ENCODE peak calls at places on chromosomes 3 and 15, in four cellular contexts. N is K562, R is HepG2, X is GM12878. I is an unnamed sample.

GRCh38 chr15:77869021-77869895 is 208.3 kb downstream of the TBC1D2B start:
- DNase-seq in N (no peak), X (no peak), R (no peak), I (no peak)

GRCh38 chr3:57120040-57120802 is 44.9 kb downstream of the IL17RD start:
- DNase-seq in R (no peak), N (no peak), X (no peak), I (no peak)

GRCh38 chr3:107977571-107977970 is 113.3 kb downstream of the CD47 start:
- DNase-seq in R (no peak), X (no peak), N (no peak), I (no peak)

GRCh38 chr3:59766165-59766872 is 716.5 kb upstream of the CFAP20DC start:
- DNase-seq in X (no peak), N (no peak), R (no peak), I (no peak)

GRCh38 chr3:176737480-176738147 is 459.7 kb downstream of the TBL1XR1 start:
- DNase-seq in X (no peak), N (no peak), R (no peak), I (no peak)

GRCh38 chr15:101277943-101278564 is 769 bp upstream of the SELENOS start:
- DNase-seq in R (no peak), N (no peak), X (no peak), I (no peak)

GRCh38 chr15:64092864-64093626 is 593 bp downstream of the CIAO2A start:
- DNase-seq in N (peak; percentile 63), R (peak; percentile 72), X (no peak), I (peak; percentile 17)

GRCh38 chr15:77769700-77770099 is 137.0 kb upstream of the LINGO1 start:
- DNase-seq in R (no peak), X (no peak), N (no peak), I (no peak)

GRCh38 chr15:65414841-65415621 is 7.7 kb downstream of the IGDCC4 start:
- DNase-seq in R (peak; percentile 59), N (no peak), X (no peak), I (peak; percentile 75)

GRCh38 chr3:23992051-23992628 is 47.1 kb downstream of the NR1D2 start:
- DNase-seq in R (no peak), N (no peak), X (no peak), I (no peak)

GRCh38 chr15:52103217-52104207 is 9.1 kb downstream of the BCL2L10 start:
- DNase-seq in X (peak; percentile 94), N (no peak), R (peak; percentile 46), I (no peak)

GRCh38 chr3:38098376-38098723 is 38.6 kb downstream of the ACAA1 start:
- DNase-seq in X (no peak), R (no peak), N (no peak), I (no peak)

GRCh38 chr3:38097446-38098375 is 39.2 kb downstream of the ACAA1 start:
- DNase-seq in R (no peak), X (no peak), N (no peak), I (no peak)

GRCh38 chr3:38094999-38095398 is 41.9 kb downstream of the ACAA1 start:
- DNase-seq in N (no peak), R (no peak), X (no peak), I (no peak)

GRCh38 chr3:38099518-38099917 is 37.4 kb downstream of the ACAA1 start:
- DNase-seq in X (no peak), N (no peak), R (no peak), I (no peak)

GRCh38 chr3:38095687-38096483 is 41.0 kb downstream of the ACAA1 start:
- DNase-seq in X (no peak), N (no peak), R (no peak), I (no peak)
- TF ChIP-seq TARDBP in X (no peak), N (no peak), R (no peak), I (no peak)

DNA sequence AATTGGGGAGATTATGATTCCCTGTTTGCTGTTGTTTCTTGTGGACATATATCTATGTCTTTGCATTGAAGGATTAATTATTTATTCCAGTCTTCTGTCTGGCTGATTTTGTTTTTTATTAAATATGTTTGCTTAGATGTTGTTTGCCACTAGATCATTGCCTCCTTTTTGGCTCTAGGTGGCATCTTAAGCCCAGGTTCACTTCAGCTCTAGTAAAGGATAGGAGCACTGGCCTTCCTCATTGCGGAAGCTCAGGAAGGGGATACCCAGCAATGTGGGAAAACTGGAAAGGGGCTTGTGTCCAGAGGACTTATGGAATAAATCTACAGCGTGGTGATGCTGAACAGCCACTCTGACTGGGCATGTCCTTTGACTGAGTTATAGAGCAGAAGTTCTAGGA is 821.6 kb downstream of the PDCD6IP start:
- DNase-seq in R (no peak), X (no peak), N (no peak), I (no peak)
- TF ChIP-seq FOXM1 in R (no peak), X (no peak), N (no peak), I (no peak)

GRCh38 chr15:27492021-27492621 is 521.1 kb downstream of the GABRG3 start:
- DNase-seq in N (no peak), X (no peak), R (no peak), I (no peak)

GRCh38 chr15:27499719-27500118 is 528.7 kb downstream of the GABRG3 start:
- DNase-seq in X (no peak), N (no peak), R (no peak), I (no peak)

GRCh38 chr15:27499191-27499590 is 528.2 kb downstream of the GABRG3 start:
- DNase-seq in X (no peak), R (no peak), N (no peak), I (no peak)

GRCh38 chr15:27498700-27499099 is 527.7 kb downstream of the GABRG3 start:
- DNase-seq in N (peak; percentile 25), R (no peak), X (no peak), I (no peak)

GRCh38 chr15:27495963-27496459 is 525.0 kb downstream of the GABRG3 start:
- DNase-seq in N (no peak), X (no peak), R (no peak), I (no peak)
- TF ChIP-seq BHLHE40 in N (no peak), X (no peak), R (no peak), I (no peak)

GRCh38 chr3:42501321-42501680 is 1.1 kb upstream of the VIPR1 start:
- DNase-seq in N (no peak), R (no peak), X (no peak), I (no peak)
- TF ChIP-seq TARDBP in N (no peak), R (no peak), X (no peak), I (no peak)